ENCODE peak calls at places on chromosomes 7 and 10, in four cellular contexts. One of them, this sample, is unnamed.

GRCh38 chr10:77620731-77621130 is 16.9 kb downstream of the KCNMA1 start:
- DNase-seq in HepG2: no peak
- DNase-seq in H1: no peak
- DNase-seq in K562: no peak
- DNase-seq in this sample: no peak

GRCh38 chr7:78198756-78199155 is 400.2 kb downstream of the PHTF2 start:
- DNase-seq in HepG2: no peak
- DNase-seq in H1: no peak
- DNase-seq in K562: no peak
- DNase-seq in this sample: no peak

GRCh38 chr7:138000081-138000701 is 1.7 kb downstream of the CREB3L2 start:
- DNase-seq in HepG2: peak
- DNase-seq in H1: no peak
- DNase-seq in K562: peak
- DNase-seq in this sample: no peak

GRCh38 chr10:119219747-119220320 is 12.5 kb downstream of the GRK5 start:
- DNase-seq in HepG2: no peak
- DNase-seq in H1: no peak
- DNase-seq in K562: no peak
- DNase-seq in this sample: no peak

GRCh38 chr10:1732501-1733123 is 4.7 kb downstream of the ADARB2 start:
- DNase-seq in HepG2: no peak
- DNase-seq in H1: no peak
- DNase-seq in K562: no peak
- DNase-seq in this sample: no peak

GRCh38 chr10:4549254-4549653 is 276.8 kb upstream of the AKR1E2 start:
- DNase-seq in HepG2: no peak
- DNase-seq in H1: no peak
- DNase-seq in K562: no peak
- DNase-seq in this sample: no peak

GRCh38 chr7:131674131-131674530 is 117.7 kb upstream of the PODXL start:
- DNase-seq in HepG2: no peak
- DNase-seq in H1: no peak
- DNase-seq in K562: no peak
- DNase-seq in this sample: no peak

GRCh38 chr7:2169923-2170575 is 62.7 kb downstream of the MAD1L1 start:
- DNase-seq in HepG2: no peak
- DNase-seq in H1: no peak
- DNase-seq in K562: no peak
- DNase-seq in this sample: no peak

GRCh38 chr7:76425156-76425555 is 406 bp downstream of the ZP3 start:
- DNase-seq in HepG2: no peak
- DNase-seq in H1: no peak
- DNase-seq in K562: no peak
- DNase-seq in this sample: no peak

GRCh38 chr10:50585921-50586739 is 37.6 kb downstream of the SGMS1 start:
- DNase-seq in HepG2: no peak
- DNase-seq in H1: no peak
- DNase-seq in K562: peak
- DNase-seq in this sample: no peak

GRCh38 chr10:130652544-130652943 is 516.4 kb downstream of the GLRX3 start:
- DNase-seq in HepG2: no peak
- DNase-seq in H1: no peak
- DNase-seq in K562: no peak
- DNase-seq in this sample: no peak

GRCh38 chr7:27973625-27974024 is 207.0 kb downstream of the JAZF1 start:
- DNase-seq in HepG2: no peak
- DNase-seq in H1: no peak
- DNase-seq in K562: no peak
- DNase-seq in this sample: no peak

GRCh38 chr7:27972272-27972671 is 208.3 kb downstream of the JAZF1 start:
- DNase-seq in HepG2: no peak
- DNase-seq in H1: no peak
- DNase-seq in K562: no peak
- DNase-seq in this sample: no peak

GRCh38 chr7:27971171-27971570 is 209.4 kb downstream of the JAZF1 start:
- DNase-seq in HepG2: no peak
- DNase-seq in H1: no peak
- DNase-seq in K562: no peak
- DNase-seq in this sample: no peak

GRCh38 chr7:27967639-27968038 is 213.0 kb downstream of the JAZF1 start:
- DNase-seq in HepG2: no peak
- DNase-seq in H1: no peak
- DNase-seq in K562: no peak
- DNase-seq in this sample: peak

DNA sequence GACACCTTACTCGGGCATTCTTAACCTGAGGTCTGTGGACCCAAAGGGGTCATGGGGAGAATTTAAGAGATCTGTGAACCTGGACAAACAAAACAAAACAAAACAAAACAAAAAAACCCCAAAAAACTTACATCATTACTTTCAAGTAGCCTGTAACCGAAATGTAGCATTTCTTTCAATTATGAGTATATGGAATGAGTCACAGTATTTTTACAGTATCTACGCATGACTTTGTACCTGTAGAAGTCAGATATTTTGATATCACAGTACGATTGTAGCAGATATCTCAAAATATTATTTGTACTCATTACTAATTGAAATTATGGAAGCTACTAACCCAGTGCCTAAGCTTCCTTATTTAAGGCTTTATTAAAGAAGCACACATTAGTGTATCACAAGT is 210.2 kb downstream of the JAZF1 start:
- DNase-seq in HepG2: no peak
- DNase-seq in H1: no peak
- DNase-seq in K562: no peak
- DNase-seq in this sample: no peak
- TF ChIP-seq HDAC6 in HepG2: no peak
- TF ChIP-seq HDAC6 in H1: no peak
- TF ChIP-seq HDAC6 in K562: no peak
- TF ChIP-seq HDAC6 in this sample: no peak

GRCh38 chr7:22591271-22591670 is 91.3 kb upstream of the STEAP1B start:
- DNase-seq in HepG2: no peak
- DNase-seq in H1: no peak
- DNase-seq in K562: no peak
- DNase-seq in this sample: no peak
- TF ChIP-seq SP1 in HepG2: no peak
- TF ChIP-seq SP1 in H1: no peak
- TF ChIP-seq SP1 in K562: no peak
- TF ChIP-seq SP1 in this sample: no peak

DNA sequence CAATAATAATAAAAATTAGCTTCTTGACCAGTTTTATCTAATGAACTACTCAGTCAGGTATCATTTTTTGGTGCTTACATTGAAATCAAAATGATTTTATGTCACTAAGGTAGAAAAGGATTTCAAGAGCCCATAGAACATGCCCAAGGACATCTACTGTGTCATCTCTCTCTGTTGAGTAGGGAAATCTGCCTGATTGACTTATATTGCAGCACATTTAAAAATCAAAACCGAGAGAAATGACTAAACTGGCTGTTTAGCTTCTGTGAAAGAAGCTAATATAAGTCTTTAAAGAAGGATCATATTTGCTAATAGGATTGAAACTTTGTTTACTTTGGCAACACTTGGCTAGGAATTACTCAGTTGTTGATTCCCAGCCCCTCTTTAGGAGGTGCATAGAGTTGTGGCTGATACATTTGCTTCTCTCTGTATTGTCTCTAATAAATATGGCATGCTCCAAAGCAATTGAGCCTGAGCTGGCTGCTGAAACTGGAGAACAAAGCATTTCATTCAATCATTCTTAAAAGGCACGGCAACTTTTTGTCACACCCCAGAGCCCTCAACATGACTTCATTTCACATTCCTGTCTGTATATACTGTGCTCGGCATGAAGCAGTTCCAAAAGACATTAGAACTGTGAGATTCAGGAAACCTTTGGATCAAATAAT is 1096.9 kb upstream of the POT1 start:
- DNase-seq in HepG2: no peak
- DNase-seq in H1: no peak
- DNase-seq in K562: no peak
- DNase-seq in this sample: no peak
- TF ChIP-seq HDAC6 in HepG2: no peak
- TF ChIP-seq HDAC6 in H1: no peak
- TF ChIP-seq HDAC6 in K562: no peak
- TF ChIP-seq HDAC6 in this sample: no peak

GRCh38 chr7:80637453-80637852 is 989 bp upstream of the CD36 start:
- DNase-seq in HepG2: no peak
- DNase-seq in H1: no peak
- DNase-seq in K562: no peak
- DNase-seq in this sample: no peak

GRCh38 chr7:80635998-80636397 is 2.4 kb upstream of the CD36 start:
- DNase-seq in HepG2: no peak
- DNase-seq in H1: no peak
- DNase-seq in K562: no peak
- DNase-seq in this sample: no peak

GRCh38 chr7:80636709-80637108 is 1.7 kb upstream of the CD36 start:
- DNase-seq in HepG2: no peak
- DNase-seq in H1: no peak
- DNase-seq in K562: no peak
- DNase-seq in this sample: no peak

GRCh38 chr7:80634505-80634904 is 3.9 kb upstream of the CD36 start:
- DNase-seq in HepG2: peak
- DNase-seq in H1: no peak
- DNase-seq in K562: no peak
- DNase-seq in this sample: no peak

GRCh38 chr7:80635533-80635932 is 2.9 kb upstream of the CD36 start:
- DNase-seq in HepG2: no peak
- DNase-seq in H1: no peak
- DNase-seq in K562: no peak
- DNase-seq in this sample: no peak
- TF ChIP-seq SP1 in HepG2: no peak
- TF ChIP-seq SP1 in H1: no peak
- TF ChIP-seq SP1 in K562: no peak
- TF ChIP-seq SP1 in this sample: no peak

GRCh38 chr7:53638517-53638916 is 603.1 kb downstream of the POM121L12 start:
- DNase-seq in HepG2: no peak
- DNase-seq in H1: no peak
- DNase-seq in K562: no peak
- DNase-seq in this sample: no peak

GRCh38 chr7:53642361-53642760 is 606.9 kb downstream of the POM121L12 start:
- DNase-seq in HepG2: no peak
- DNase-seq in H1: no peak
- DNase-seq in K562: no peak
- DNase-seq in this sample: no peak
- TF ChIP-seq HDAC6 in HepG2: no peak
- TF ChIP-seq HDAC6 in H1: no peak
- TF ChIP-seq HDAC6 in K562: no peak
- TF ChIP-seq HDAC6 in this sample: no peak

GRCh38 chr7:26417911-26418413 is 126.3 kb downstream of the SNX10 start:
- DNase-seq in HepG2: no peak
- DNase-seq in H1: no peak
- DNase-seq in K562: peak
- DNase-seq in this sample: no peak
- TF ChIP-seq SP1 in HepG2: no peak
- TF ChIP-seq SP1 in H1: no peak
- TF ChIP-seq SP1 in K562: no peak
- TF ChIP-seq SP1 in this sample: no peak

DNA sequence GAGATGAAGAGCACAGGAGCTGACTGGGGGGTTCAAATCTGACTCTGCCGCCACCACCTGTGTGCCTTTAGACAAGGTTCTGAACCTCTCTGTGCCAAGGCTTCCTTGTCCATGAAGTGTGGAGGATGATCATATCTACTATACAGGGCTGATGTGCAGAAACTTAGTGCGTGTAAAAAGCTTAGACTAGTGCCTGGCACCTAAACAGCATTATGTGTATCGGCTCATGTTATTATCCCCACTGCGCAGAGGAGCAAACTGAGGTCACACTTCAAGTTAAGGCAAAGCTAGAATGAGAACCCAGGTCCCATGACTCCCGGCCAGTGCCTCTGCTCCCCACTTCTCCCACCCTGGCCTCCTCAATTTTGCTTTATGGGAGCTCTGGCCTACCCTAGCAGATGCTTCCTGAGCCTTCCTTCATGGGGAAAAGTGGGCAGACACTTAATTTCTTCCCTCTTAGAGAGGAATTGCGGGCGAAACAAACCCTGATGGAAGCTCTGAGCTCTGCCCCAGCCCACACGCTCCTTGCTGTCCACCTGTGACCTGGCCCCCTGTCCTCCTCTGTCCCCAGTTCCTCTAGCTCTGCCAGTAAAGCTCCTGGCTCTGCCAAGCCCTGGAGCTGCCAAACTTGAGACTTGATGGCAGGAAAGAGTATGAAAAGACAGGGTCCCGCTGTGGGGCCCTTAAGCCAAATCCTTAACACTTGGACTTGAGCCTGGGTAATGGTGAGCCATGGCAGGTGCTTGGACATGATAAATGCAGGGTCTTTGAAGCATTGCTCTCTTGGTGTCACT is 71.0 kb downstream of the CDH23 start:
- DNase-seq in HepG2: no peak
- DNase-seq in H1: no peak
- DNase-seq in K562: no peak
- DNase-seq in this sample: no peak
- TF ChIP-seq HDAC6 in HepG2: no peak
- TF ChIP-seq HDAC6 in H1: no peak
- TF ChIP-seq HDAC6 in K562: no peak
- TF ChIP-seq HDAC6 in this sample: no peak

GRCh38 chr7:125386211-125386610 is 456.6 kb upstream of the POT1 start:
- DNase-seq in HepG2: no peak
- DNase-seq in H1: no peak
- DNase-seq in K562: no peak
- DNase-seq in this sample: no peak

GRCh38 chr7:125383324-125383723 is 453.7 kb upstream of the POT1 start:
- DNase-seq in HepG2: no peak
- DNase-seq in H1: no peak
- DNase-seq in K562: no peak
- DNase-seq in this sample: no peak

DNA sequence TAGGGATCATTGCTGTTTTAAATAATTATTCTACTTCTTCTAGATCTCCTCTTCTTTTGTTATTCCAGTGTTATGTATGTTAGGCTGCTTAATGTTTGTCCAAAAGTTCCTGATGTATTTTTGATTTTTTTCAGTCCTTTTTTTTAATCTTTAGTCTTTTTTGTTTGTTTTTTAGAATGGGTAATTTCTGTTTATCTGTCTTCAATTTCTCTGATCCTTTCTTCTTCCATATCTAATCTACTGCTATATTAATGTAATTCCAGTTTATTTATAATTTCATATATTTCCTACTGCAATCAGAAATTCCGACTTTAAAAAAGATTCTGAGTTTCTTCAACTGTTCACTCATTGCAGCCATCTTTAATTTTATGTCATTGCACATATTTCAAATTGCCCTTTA is 452.8 kb upstream of the POT1 start:
- DNase-seq in HepG2: no peak
- DNase-seq in H1: no peak
- DNase-seq in K562: no peak
- DNase-seq in this sample: no peak
- TF ChIP-seq SP1 in HepG2: no peak
- TF ChIP-seq SP1 in H1: no peak
- TF ChIP-seq SP1 in K562: no peak
- TF ChIP-seq SP1 in this sample: no peak